ENCODE peak calls at places on chromosomes 16 and 17, in eight cellular contexts. G is H9, E is left ventricle myocardium inferior, T is GM13977, L is A673, U is lower leg skin, I is mucosa of descending colon, C is right lobe of liver. P is an unnamed sample.

GRCh38 chr17:48871551-48872351 is 20.8 kb upstream of the ATP5MC1 start:
- DNase-seq in G (no peak), E (peak; percentile 50), T (no peak), L (no peak), U (no peak), I (peak; percentile 84), C (peak; percentile 82), P (no peak)

GRCh38 chr16:74700206-74701040 is at the start of gene MLKL:
- DNase-seq in G (peak; percentile 54), E (peak; percentile 55), T (peak; percentile 64), L (peak; percentile 62), U (peak; percentile 55), I (peak; percentile 77), C (peak; percentile 83), P (peak; percentile 36)

GRCh38 chr16:17070882-17071592 is 399.7 kb downstream of the XYLT1 start:
- DNase-seq in G (peak; percentile 45), E (no peak), T (peak; percentile 78), L (peak; percentile 35), U (peak; percentile 46), I (peak; percentile 70), C (no peak), P (peak; percentile 67)

GRCh38 chr16:12625068-12625467 is 178.6 kb downstream of the CPPED1 start:
- DNase-seq in G (peak; percentile 42), E (no peak), T (no peak), L (no peak), U (no peak), I (no peak), C (no peak), P (no peak)

GRCh38 chr16:74603848-74604247 is 3.1 kb downstream of the GLG1 start:
- DNase-seq in G (no peak), E (no peak), T (no peak), L (no peak), U (no peak), I (no peak), C (no peak), P (no peak)

GRCh38 chr17:9905902-9906301 is 831 bp upstream of the RCVRN start:
- DNase-seq in G (peak; percentile 79), E (peak; percentile 49), T (peak; percentile 84), L (peak; percentile 41), U (no peak), I (no peak), C (no peak), P (no peak)

GRCh38 chr17:77735341-77736206 is 222.9 kb upstream of the TNRC6C start:
- DNase-seq in G (peak; percentile 51), E (peak; percentile 69), T (no peak), L (peak; percentile 66), U (peak; percentile 16), I (no peak), C (no peak), P (no peak)

GRCh38 chr17:31680126-31680525 is 178.9 kb downstream of the COPRS start:
- DNase-seq in G (peak; percentile 18), E (no peak), T (peak; percentile 46), L (no peak), U (no peak), I (no peak), C (no peak), P (no peak)

GRCh38 chr16:23052908-23053580 is 96.2 kb downstream of the USP31 start:
- DNase-seq in G (no peak), E (no peak), T (no peak), L (no peak), U (no peak), I (no peak), C (no peak), P (no peak)

GRCh38 chr16:27363797-27364196 is 38.2 kb upstream of the IL21R start:
- DNase-seq in G (no peak), E (no peak), T (no peak), L (peak; percentile 23), U (peak; percentile 33), I (peak; percentile 87), C (peak; percentile 95), P (no peak)

GRCh38 chr17:4708436-4708835 is 2.0 kb upstream of the ARRB2 start:
- DNase-seq in G (peak; percentile 74), E (no peak), T (no peak), L (peak; percentile 83), U (no peak), I (no peak), C (no peak), P (no peak)

GRCh38 chr17:58191259-58191896 is 1.1 kb upstream of the EPX start:
- DNase-seq in G (no peak), E (no peak), T (no peak), L (no peak), U (no peak), I (no peak), C (no peak), P (no peak)

GRCh38 chr17:59723041-59723440 is 15.6 kb downstream of the VMP1 start:
- DNase-seq in G (no peak), E (no peak), T (no peak), L (no peak), U (no peak), I (no peak), C (no peak), P (no peak)

GRCh38 chr17:45228985-45229517 is 7.4 kb downstream of the FMNL1 start:
- DNase-seq in G (peak; percentile 74), E (peak; percentile 89), T (peak; percentile 89), L (peak; percentile 42), U (peak; percentile 87), I (peak; percentile 77), C (peak; percentile 88), P (peak; percentile 84)

GRCh38 chr17:41308251-41308917 is 725 bp downstream of the KRTAP16-1 start:
- DNase-seq in G (no peak), E (peak; percentile 58), T (no peak), L (no peak), U (no peak), I (peak; percentile 48), C (no peak), P (peak; percentile 48)

DNA sequence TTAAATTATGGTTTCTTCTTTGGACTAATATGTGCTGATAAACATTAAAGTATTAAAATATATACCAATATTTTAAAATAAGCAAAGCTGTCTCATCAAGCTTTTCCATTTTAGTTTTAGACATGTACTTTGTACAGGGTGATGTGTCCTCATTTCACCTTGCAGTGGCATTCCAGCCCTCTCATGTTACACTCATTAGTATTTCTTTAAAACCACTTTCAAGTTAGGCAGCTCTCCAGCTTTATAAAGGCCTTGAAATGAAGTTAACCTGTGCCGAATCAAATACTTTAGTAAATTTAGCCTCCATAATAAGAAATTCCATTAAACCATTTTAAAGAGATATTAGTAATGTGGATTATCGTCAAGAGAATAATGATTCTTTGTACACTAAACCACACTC is 107.6 kb upstream of the HLF start:
- DNase-seq in G (no peak), E (no peak), T (no peak), L (peak; percentile 37), U (no peak), I (no peak), C (no peak), P (no peak)
- TF ChIP-seq CTCF in G (no peak), E (no peak), T (no peak), L (no peak), U (no peak), I (no peak), C (no peak), P (no peak)

GRCh38 chr16:76162046-76162445 is 115.2 kb upstream of the CNTNAP4 start:
- DNase-seq in G (no peak), E (no peak), T (no peak), L (no peak), U (no peak), I (no peak), C (no peak), P (no peak)

GRCh38 chr16:76157629-76158028 is 119.6 kb upstream of the CNTNAP4 start:
- DNase-seq in G (peak; percentile 32), E (no peak), T (no peak), L (no peak), U (no peak), I (no peak), C (no peak), P (no peak)
- TF ChIP-seq CTCF in G (peak; percentile 58), E (no peak), T (no peak), L (no peak), U (no peak), I (no peak), C (peak; percentile 14), P (no peak)

GRCh38 chr17:67139784-67140665 is 95.7 kb downstream of the CACNG1 start:
- DNase-seq in G (peak; percentile 54), E (no peak), T (no peak), L (peak; percentile 44), U (no peak), I (no peak), C (no peak), P (no peak)
- TF ChIP-seq CTCF in G (peak; percentile 46), E (no peak), T (peak; percentile 25), L (peak; percentile 41), U (no peak), I (no peak), C (peak; percentile 29), P (no peak)

DNA sequence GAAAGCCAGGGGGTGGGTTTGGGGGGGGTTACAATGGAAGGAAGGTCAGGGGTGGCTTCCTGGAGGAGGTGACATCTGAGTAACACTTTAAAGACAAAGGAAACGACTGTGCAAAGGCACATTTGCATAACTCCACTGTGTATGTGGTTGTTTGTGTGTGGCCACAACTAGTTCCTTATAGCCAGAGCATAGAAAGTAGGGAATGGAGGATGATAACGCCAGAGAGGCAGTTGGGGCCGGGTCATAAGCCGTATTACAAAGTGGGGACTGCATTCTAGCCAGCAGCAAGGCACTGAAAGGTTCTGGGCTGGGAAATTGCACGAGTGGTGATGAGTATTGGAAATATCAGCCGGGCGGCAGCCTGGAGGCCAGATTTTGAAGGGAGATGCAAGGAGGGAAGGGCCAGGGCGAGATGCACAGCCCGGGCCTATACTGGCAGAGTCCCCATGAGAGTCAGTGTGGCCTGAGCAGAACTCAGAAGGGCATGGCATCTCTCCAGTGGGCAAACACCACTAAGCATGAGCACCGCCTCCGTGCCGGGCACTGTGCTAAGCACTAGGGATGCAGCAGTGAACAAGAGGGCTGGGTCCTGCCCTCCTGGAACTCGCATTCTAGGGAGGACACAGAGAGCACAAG is 33.6 kb downstream of the TK2 start:
- DNase-seq in G (no peak), E (no peak), T (peak; percentile 31), L (no peak), U (no peak), I (no peak), C (no peak), P (no peak)
- TF ChIP-seq CTCF in G (no peak), E (no peak), T (no peak), L (no peak), U (no peak), I (no peak), C (no peak), P (no peak)

GRCh38 chr17:50697663-50698272 is 9.9 kb downstream of the ANKRD40 start:
- DNase-seq in G (no peak), E (no peak), T (no peak), L (no peak), U (no peak), I (no peak), C (no peak), P (no peak)
- TF ChIP-seq CTCF in G (peak; percentile 26), E (no peak), T (no peak), L (no peak), U (no peak), I (no peak), C (peak; percentile 34), P (no peak)

GRCh38 chr17:67566656-67567055 is 151.1 kb upstream of the NOL11 start:
- DNase-seq in G (peak; percentile 17), E (no peak), T (no peak), L (no peak), U (no peak), I (no peak), C (no peak), P (no peak)
- TF ChIP-seq CTCF in G (no peak), E (no peak), T (no peak), L (no peak), U (no peak), I (no peak), C (no peak), P (no peak)